ENCODE peak calls at places on chromosomes 2 and 18, in nine cellular contexts. One of them, this sample, is unnamed.

GRCh38 chr2:226063704-226064390 is 664.3 kb downstream of the NYAP2 start:
- DNase-seq in stimulated activated CD8-positive, alpha-beta memory T cell treated with anti-CD3 and anti-CD28 coated beads, Interleukin-2, amount 100 ng/mL, for 48 hours: no peak
- DNase-seq in lower lobe of right lung: no peak
- DNase-seq in activated gamma-delta T cell treated with Interleukin-2 at 50 U/mL for 16 hours: no peak
- DNase-seq in NCI-H1092 treated with DMSO at 0.1 percent for 48 hours: no peak
- DNase-seq in fibroblast of the aortic adventitia: peak
- DNase-seq in stimulated activated CD4-positive, alpha-beta T cell treated with anti-CD3 and anti-CD28 coated beads, Interleukin-1b, Interleukin-23, amount 100 ng/mL, for 48 hours: no peak
- DNase-seq in EH: peak
- DNase-seq in AG04449: peak
- DNase-seq in this sample: no peak

GRCh38 chr2:237715459-237715947 is 83.1 kb upstream of the RBM44 start:
- DNase-seq in stimulated activated CD8-positive, alpha-beta memory T cell treated with anti-CD3 and anti-CD28 coated beads, Interleukin-2, amount 100 ng/mL, for 48 hours: no peak
- DNase-seq in lower lobe of right lung: no peak
- DNase-seq in activated gamma-delta T cell treated with Interleukin-2 at 50 U/mL for 16 hours: no peak
- DNase-seq in NCI-H1092 treated with DMSO at 0.1 percent for 48 hours: no peak
- DNase-seq in fibroblast of the aortic adventitia: no peak
- DNase-seq in stimulated activated CD4-positive, alpha-beta T cell treated with anti-CD3 and anti-CD28 coated beads, Interleukin-1b, Interleukin-23, amount 100 ng/mL, for 48 hours: no peak
- DNase-seq in EH: no peak
- DNase-seq in AG04449: no peak
- DNase-seq in this sample: no peak

GRCh38 chr2:88874063-88874657 is 182.7 kb downstream of the RPIA start:
- DNase-seq in stimulated activated CD8-positive, alpha-beta memory T cell treated with anti-CD3 and anti-CD28 coated beads, Interleukin-2, amount 100 ng/mL, for 48 hours: no peak
- DNase-seq in lower lobe of right lung: no peak
- DNase-seq in activated gamma-delta T cell treated with Interleukin-2 at 50 U/mL for 16 hours: peak
- DNase-seq in NCI-H1092 treated with DMSO at 0.1 percent for 48 hours: peak
- DNase-seq in fibroblast of the aortic adventitia: peak
- DNase-seq in stimulated activated CD4-positive, alpha-beta T cell treated with anti-CD3 and anti-CD28 coated beads, Interleukin-1b, Interleukin-23, amount 100 ng/mL, for 48 hours: peak
- DNase-seq in EH: peak
- DNase-seq in AG04449: no peak
- DNase-seq in this sample: no peak

GRCh38 chr2:185583058-185583816 is 155.4 kb upstream of the FSIP2 start:
- DNase-seq in stimulated activated CD8-positive, alpha-beta memory T cell treated with anti-CD3 and anti-CD28 coated beads, Interleukin-2, amount 100 ng/mL, for 48 hours: no peak
- DNase-seq in lower lobe of right lung: no peak
- DNase-seq in activated gamma-delta T cell treated with Interleukin-2 at 50 U/mL for 16 hours: no peak
- DNase-seq in NCI-H1092 treated with DMSO at 0.1 percent for 48 hours: no peak
- DNase-seq in fibroblast of the aortic adventitia: peak
- DNase-seq in stimulated activated CD4-positive, alpha-beta T cell treated with anti-CD3 and anti-CD28 coated beads, Interleukin-1b, Interleukin-23, amount 100 ng/mL, for 48 hours: no peak
- DNase-seq in EH: no peak
- DNase-seq in AG04449: no peak
- DNase-seq in this sample: no peak

GRCh38 chr2:195820373-195820772 is 163.3 kb downstream of the SLC39A10 start:
- DNase-seq in stimulated activated CD8-positive, alpha-beta memory T cell treated with anti-CD3 and anti-CD28 coated beads, Interleukin-2, amount 100 ng/mL, for 48 hours: no peak
- DNase-seq in lower lobe of right lung: no peak
- DNase-seq in activated gamma-delta T cell treated with Interleukin-2 at 50 U/mL for 16 hours: no peak
- DNase-seq in NCI-H1092 treated with DMSO at 0.1 percent for 48 hours: no peak
- DNase-seq in fibroblast of the aortic adventitia: peak
- DNase-seq in stimulated activated CD4-positive, alpha-beta T cell treated with anti-CD3 and anti-CD28 coated beads, Interleukin-1b, Interleukin-23, amount 100 ng/mL, for 48 hours: no peak
- DNase-seq in EH: peak
- DNase-seq in AG04449: no peak
- DNase-seq in this sample: no peak

GRCh38 chr2:238155761-238156694 is 2.7 kb upstream of the ERFE start:
- DNase-seq in stimulated activated CD8-positive, alpha-beta memory T cell treated with anti-CD3 and anti-CD28 coated beads, Interleukin-2, amount 100 ng/mL, for 48 hours: no peak
- DNase-seq in lower lobe of right lung: peak
- DNase-seq in activated gamma-delta T cell treated with Interleukin-2 at 50 U/mL for 16 hours: no peak
- DNase-seq in NCI-H1092 treated with DMSO at 0.1 percent for 48 hours: no peak
- DNase-seq in fibroblast of the aortic adventitia: no peak
- DNase-seq in stimulated activated CD4-positive, alpha-beta T cell treated with anti-CD3 and anti-CD28 coated beads, Interleukin-1b, Interleukin-23, amount 100 ng/mL, for 48 hours: no peak
- DNase-seq in EH: peak
- DNase-seq in AG04449: no peak
- DNase-seq in this sample: no peak

GRCh38 chr2:46257476-46257875 is 39.7 kb upstream of the EPAS1 start:
- DNase-seq in stimulated activated CD8-positive, alpha-beta memory T cell treated with anti-CD3 and anti-CD28 coated beads, Interleukin-2, amount 100 ng/mL, for 48 hours: no peak
- DNase-seq in lower lobe of right lung: no peak
- DNase-seq in activated gamma-delta T cell treated with Interleukin-2 at 50 U/mL for 16 hours: no peak
- DNase-seq in NCI-H1092 treated with DMSO at 0.1 percent for 48 hours: peak
- DNase-seq in fibroblast of the aortic adventitia: no peak
- DNase-seq in stimulated activated CD4-positive, alpha-beta T cell treated with anti-CD3 and anti-CD28 coated beads, Interleukin-1b, Interleukin-23, amount 100 ng/mL, for 48 hours: no peak
- DNase-seq in EH: peak
- DNase-seq in AG04449: no peak
- DNase-seq in this sample: no peak

GRCh38 chr2:37634914-37635358 is 36.5 kb downstream of the CDC42EP3 start:
- DNase-seq in stimulated activated CD8-positive, alpha-beta memory T cell treated with anti-CD3 and anti-CD28 coated beads, Interleukin-2, amount 100 ng/mL, for 48 hours: no peak
- DNase-seq in lower lobe of right lung: no peak
- DNase-seq in activated gamma-delta T cell treated with Interleukin-2 at 50 U/mL for 16 hours: peak
- DNase-seq in NCI-H1092 treated with DMSO at 0.1 percent for 48 hours: no peak
- DNase-seq in fibroblast of the aortic adventitia: no peak
- DNase-seq in stimulated activated CD4-positive, alpha-beta T cell treated with anti-CD3 and anti-CD28 coated beads, Interleukin-1b, Interleukin-23, amount 100 ng/mL, for 48 hours: no peak
- DNase-seq in EH: no peak
- DNase-seq in AG04449: no peak
- DNase-seq in this sample: no peak

GRCh38 chr2:218431878-218432277 is 13.0 kb downstream of the VIL1 start:
- DNase-seq in stimulated activated CD8-positive, alpha-beta memory T cell treated with anti-CD3 and anti-CD28 coated beads, Interleukin-2, amount 100 ng/mL, for 48 hours: no peak
- DNase-seq in lower lobe of right lung: peak
- DNase-seq in activated gamma-delta T cell treated with Interleukin-2 at 50 U/mL for 16 hours: no peak
- DNase-seq in NCI-H1092 treated with DMSO at 0.1 percent for 48 hours: no peak
- DNase-seq in fibroblast of the aortic adventitia: no peak
- DNase-seq in stimulated activated CD4-positive, alpha-beta T cell treated with anti-CD3 and anti-CD28 coated beads, Interleukin-1b, Interleukin-23, amount 100 ng/mL, for 48 hours: no peak
- DNase-seq in EH: no peak
- DNase-seq in AG04449: no peak
- DNase-seq in this sample: no peak

GRCh38 chr2:160268382-160268781 is 68.3 kb upstream of the ITGB6 start:
- DNase-seq in stimulated activated CD8-positive, alpha-beta memory T cell treated with anti-CD3 and anti-CD28 coated beads, Interleukin-2, amount 100 ng/mL, for 48 hours: no peak
- DNase-seq in lower lobe of right lung: no peak
- DNase-seq in activated gamma-delta T cell treated with Interleukin-2 at 50 U/mL for 16 hours: no peak
- DNase-seq in NCI-H1092 treated with DMSO at 0.1 percent for 48 hours: no peak
- DNase-seq in fibroblast of the aortic adventitia: peak
- DNase-seq in stimulated activated CD4-positive, alpha-beta T cell treated with anti-CD3 and anti-CD28 coated beads, Interleukin-1b, Interleukin-23, amount 100 ng/mL, for 48 hours: no peak
- DNase-seq in EH: no peak
- DNase-seq in AG04449: no peak
- DNase-seq in this sample: no peak

GRCh38 chr2:219017166-219017931 is 24.0 kb downstream of the CFAP65 start:
- DNase-seq in stimulated activated CD8-positive, alpha-beta memory T cell treated with anti-CD3 and anti-CD28 coated beads, Interleukin-2, amount 100 ng/mL, for 48 hours: no peak
- DNase-seq in lower lobe of right lung: peak
- DNase-seq in activated gamma-delta T cell treated with Interleukin-2 at 50 U/mL for 16 hours: no peak
- DNase-seq in NCI-H1092 treated with DMSO at 0.1 percent for 48 hours: peak
- DNase-seq in fibroblast of the aortic adventitia: no peak
- DNase-seq in stimulated activated CD4-positive, alpha-beta T cell treated with anti-CD3 and anti-CD28 coated beads, Interleukin-1b, Interleukin-23, amount 100 ng/mL, for 48 hours: no peak
- DNase-seq in EH: no peak
- DNase-seq in AG04449: no peak
- DNase-seq in this sample: no peak

GRCh38 chr2:7057865-7058400 is 140.7 kb downstream of the RNF144A start:
- DNase-seq in stimulated activated CD8-positive, alpha-beta memory T cell treated with anti-CD3 and anti-CD28 coated beads, Interleukin-2, amount 100 ng/mL, for 48 hours: no peak
- DNase-seq in lower lobe of right lung: no peak
- DNase-seq in activated gamma-delta T cell treated with Interleukin-2 at 50 U/mL for 16 hours: no peak
- DNase-seq in NCI-H1092 treated with DMSO at 0.1 percent for 48 hours: peak
- DNase-seq in fibroblast of the aortic adventitia: no peak
- DNase-seq in stimulated activated CD4-positive, alpha-beta T cell treated with anti-CD3 and anti-CD28 coated beads, Interleukin-1b, Interleukin-23, amount 100 ng/mL, for 48 hours: no peak
- DNase-seq in EH: no peak
- DNase-seq in AG04449: no peak
- DNase-seq in this sample: peak

GRCh38 chr2:146374505-146374904 is 1470.3 kb upstream of the ACVR2A start:
- DNase-seq in stimulated activated CD8-positive, alpha-beta memory T cell treated with anti-CD3 and anti-CD28 coated beads, Interleukin-2, amount 100 ng/mL, for 48 hours: no peak
- DNase-seq in lower lobe of right lung: no peak
- DNase-seq in activated gamma-delta T cell treated with Interleukin-2 at 50 U/mL for 16 hours: no peak
- DNase-seq in NCI-H1092 treated with DMSO at 0.1 percent for 48 hours: no peak
- DNase-seq in fibroblast of the aortic adventitia: no peak
- DNase-seq in stimulated activated CD4-positive, alpha-beta T cell treated with anti-CD3 and anti-CD28 coated beads, Interleukin-1b, Interleukin-23, amount 100 ng/mL, for 48 hours: no peak
- DNase-seq in EH: peak
- DNase-seq in AG04449: no peak
- DNase-seq in this sample: no peak

GRCh38 chr2:8298783-8299182 is 383.1 kb upstream of the ID2 start:
- DNase-seq in stimulated activated CD8-positive, alpha-beta memory T cell treated with anti-CD3 and anti-CD28 coated beads, Interleukin-2, amount 100 ng/mL, for 48 hours: no peak
- DNase-seq in lower lobe of right lung: peak
- DNase-seq in activated gamma-delta T cell treated with Interleukin-2 at 50 U/mL for 16 hours: no peak
- DNase-seq in NCI-H1092 treated with DMSO at 0.1 percent for 48 hours: no peak
- DNase-seq in fibroblast of the aortic adventitia: peak
- DNase-seq in stimulated activated CD4-positive, alpha-beta T cell treated with anti-CD3 and anti-CD28 coated beads, Interleukin-1b, Interleukin-23, amount 100 ng/mL, for 48 hours: no peak
- DNase-seq in EH: no peak
- DNase-seq in AG04449: no peak
- DNase-seq in this sample: peak

GRCh38 chr18:79935098-79935480 is 16.4 kb downstream of the SLC66A2 start:
- DNase-seq in stimulated activated CD8-positive, alpha-beta memory T cell treated with anti-CD3 and anti-CD28 coated beads, Interleukin-2, amount 100 ng/mL, for 48 hours: no peak
- DNase-seq in lower lobe of right lung: peak
- DNase-seq in activated gamma-delta T cell treated with Interleukin-2 at 50 U/mL for 16 hours: no peak
- DNase-seq in NCI-H1092 treated with DMSO at 0.1 percent for 48 hours: no peak
- DNase-seq in fibroblast of the aortic adventitia: no peak
- DNase-seq in stimulated activated CD4-positive, alpha-beta T cell treated with anti-CD3 and anti-CD28 coated beads, Interleukin-1b, Interleukin-23, amount 100 ng/mL, for 48 hours: no peak
- DNase-seq in EH: no peak
- DNase-seq in AG04449: no peak
- DNase-seq in this sample: peak

GRCh38 chr2:150938586-150938985 is 323.1 kb downstream of the RBM43 start:
- DNase-seq in stimulated activated CD8-positive, alpha-beta memory T cell treated with anti-CD3 and anti-CD28 coated beads, Interleukin-2, amount 100 ng/mL, for 48 hours: no peak
- DNase-seq in lower lobe of right lung: no peak
- DNase-seq in activated gamma-delta T cell treated with Interleukin-2 at 50 U/mL for 16 hours: no peak
- DNase-seq in NCI-H1092 treated with DMSO at 0.1 percent for 48 hours: no peak
- DNase-seq in fibroblast of the aortic adventitia: peak
- DNase-seq in stimulated activated CD4-positive, alpha-beta T cell treated with anti-CD3 and anti-CD28 coated beads, Interleukin-1b, Interleukin-23, amount 100 ng/mL, for 48 hours: no peak
- DNase-seq in EH: peak
- DNase-seq in AG04449: peak
- DNase-seq in this sample: no peak

GRCh38 chr2:76447294-76447693 is 736.6 kb upstream of the GCFC2 start:
- DNase-seq in stimulated activated CD8-positive, alpha-beta memory T cell treated with anti-CD3 and anti-CD28 coated beads, Interleukin-2, amount 100 ng/mL, for 48 hours: no peak
- DNase-seq in lower lobe of right lung: no peak
- DNase-seq in activated gamma-delta T cell treated with Interleukin-2 at 50 U/mL for 16 hours: no peak
- DNase-seq in NCI-H1092 treated with DMSO at 0.1 percent for 48 hours: no peak
- DNase-seq in fibroblast of the aortic adventitia: no peak
- DNase-seq in stimulated activated CD4-positive, alpha-beta T cell treated with anti-CD3 and anti-CD28 coated beads, Interleukin-1b, Interleukin-23, amount 100 ng/mL, for 48 hours: no peak
- DNase-seq in EH: no peak
- DNase-seq in AG04449: no peak
- DNase-seq in this sample: no peak

GRCh38 chr2:101396352-101396717 is 9.0 kb upstream of the CREG2 start:
- DNase-seq in stimulated activated CD8-positive, alpha-beta memory T cell treated with anti-CD3 and anti-CD28 coated beads, Interleukin-2, amount 100 ng/mL, for 48 hours: no peak
- DNase-seq in lower lobe of right lung: no peak
- DNase-seq in activated gamma-delta T cell treated with Interleukin-2 at 50 U/mL for 16 hours: no peak
- DNase-seq in NCI-H1092 treated with DMSO at 0.1 percent for 48 hours: no peak
- DNase-seq in fibroblast of the aortic adventitia: peak
- DNase-seq in stimulated activated CD4-positive, alpha-beta T cell treated with anti-CD3 and anti-CD28 coated beads, Interleukin-1b, Interleukin-23, amount 100 ng/mL, for 48 hours: no peak
- DNase-seq in EH: peak
- DNase-seq in AG04449: peak
- DNase-seq in this sample: no peak

GRCh38 chr18:32511147-32511546 is 40.5 kb upstream of the GAREM1 start:
- DNase-seq in stimulated activated CD8-positive, alpha-beta memory T cell treated with anti-CD3 and anti-CD28 coated beads, Interleukin-2, amount 100 ng/mL, for 48 hours: no peak
- DNase-seq in lower lobe of right lung: no peak
- DNase-seq in activated gamma-delta T cell treated with Interleukin-2 at 50 U/mL for 16 hours: no peak
- DNase-seq in NCI-H1092 treated with DMSO at 0.1 percent for 48 hours: no peak
- DNase-seq in fibroblast of the aortic adventitia: no peak
- DNase-seq in stimulated activated CD4-positive, alpha-beta T cell treated with anti-CD3 and anti-CD28 coated beads, Interleukin-1b, Interleukin-23, amount 100 ng/mL, for 48 hours: no peak
- DNase-seq in EH: no peak
- DNase-seq in AG04449: no peak
- DNase-seq in this sample: no peak

GRCh38 chr2:159077869-159078268 is 109.4 kb downstream of the TANC1 start:
- DNase-seq in stimulated activated CD8-positive, alpha-beta memory T cell treated with anti-CD3 and anti-CD28 coated beads, Interleukin-2, amount 100 ng/mL, for 48 hours: no peak
- DNase-seq in lower lobe of right lung: no peak
- DNase-seq in activated gamma-delta T cell treated with Interleukin-2 at 50 U/mL for 16 hours: no peak
- DNase-seq in NCI-H1092 treated with DMSO at 0.1 percent for 48 hours: no peak
- DNase-seq in fibroblast of the aortic adventitia: no peak
- DNase-seq in stimulated activated CD4-positive, alpha-beta T cell treated with anti-CD3 and anti-CD28 coated beads, Interleukin-1b, Interleukin-23, amount 100 ng/mL, for 48 hours: no peak
- DNase-seq in EH: peak
- DNase-seq in AG04449: no peak
- DNase-seq in this sample: no peak

GRCh38 chr2:128026422-128027277 is 1.2 kb downstream of the SAP130 start:
- DNase-seq in stimulated activated CD8-positive, alpha-beta memory T cell treated with anti-CD3 and anti-CD28 coated beads, Interleukin-2, amount 100 ng/mL, for 48 hours: no peak
- DNase-seq in lower lobe of right lung: no peak
- DNase-seq in activated gamma-delta T cell treated with Interleukin-2 at 50 U/mL for 16 hours: no peak
- DNase-seq in NCI-H1092 treated with DMSO at 0.1 percent for 48 hours: peak
- DNase-seq in fibroblast of the aortic adventitia: peak
- DNase-seq in stimulated activated CD4-positive, alpha-beta T cell treated with anti-CD3 and anti-CD28 coated beads, Interleukin-1b, Interleukin-23, amount 100 ng/mL, for 48 hours: no peak
- DNase-seq in EH: peak
- DNase-seq in AG04449: no peak
- DNase-seq in this sample: peak

GRCh38 chr2:240782886-240783818 is 36.9 kb downstream of the KIF1A start:
- DNase-seq in stimulated activated CD8-positive, alpha-beta memory T cell treated with anti-CD3 and anti-CD28 coated beads, Interleukin-2, amount 100 ng/mL, for 48 hours: no peak
- DNase-seq in lower lobe of right lung: peak
- DNase-seq in activated gamma-delta T cell treated with Interleukin-2 at 50 U/mL for 16 hours: no peak
- DNase-seq in NCI-H1092 treated with DMSO at 0.1 percent for 48 hours: no peak
- DNase-seq in fibroblast of the aortic adventitia: no peak
- DNase-seq in stimulated activated CD4-positive, alpha-beta T cell treated with anti-CD3 and anti-CD28 coated beads, Interleukin-1b, Interleukin-23, amount 100 ng/mL, for 48 hours: no peak
- DNase-seq in EH: no peak
- DNase-seq in AG04449: no peak
- DNase-seq in this sample: no peak

GRCh38 chr2:44362207-44363015 is 664 bp downstream of the CAMKMT start:
- DNase-seq in stimulated activated CD8-positive, alpha-beta memory T cell treated with anti-CD3 and anti-CD28 coated beads, Interleukin-2, amount 100 ng/mL, for 48 hours: peak
- DNase-seq in lower lobe of right lung: no peak
- DNase-seq in activated gamma-delta T cell treated with Interleukin-2 at 50 U/mL for 16 hours: peak
- DNase-seq in NCI-H1092 treated with DMSO at 0.1 percent for 48 hours: peak
- DNase-seq in fibroblast of the aortic adventitia: peak
- DNase-seq in stimulated activated CD4-positive, alpha-beta T cell treated with anti-CD3 and anti-CD28 coated beads, Interleukin-1b, Interleukin-23, amount 100 ng/mL, for 48 hours: peak
- DNase-seq in EH: peak
- DNase-seq in AG04449: no peak
- DNase-seq in this sample: peak

GRCh38 chr2:960064-960736 is 9.6 kb downstream of the SNTG2 start:
- DNase-seq in stimulated activated CD8-positive, alpha-beta memory T cell treated with anti-CD3 and anti-CD28 coated beads, Interleukin-2, amount 100 ng/mL, for 48 hours: no peak
- DNase-seq in lower lobe of right lung: no peak
- DNase-seq in activated gamma-delta T cell treated with Interleukin-2 at 50 U/mL for 16 hours: no peak
- DNase-seq in NCI-H1092 treated with DMSO at 0.1 percent for 48 hours: peak
- DNase-seq in fibroblast of the aortic adventitia: no peak
- DNase-seq in stimulated activated CD4-positive, alpha-beta T cell treated with anti-CD3 and anti-CD28 coated beads, Interleukin-1b, Interleukin-23, amount 100 ng/mL, for 48 hours: no peak
- DNase-seq in EH: no peak
- DNase-seq in AG04449: no peak
- DNase-seq in this sample: no peak

GRCh38 chr2:43276962-43277383 is 50.6 kb upstream of the ZFP36L2 start:
- DNase-seq in stimulated activated CD8-positive, alpha-beta memory T cell treated with anti-CD3 and anti-CD28 coated beads, Interleukin-2, amount 100 ng/mL, for 48 hours: no peak
- DNase-seq in lower lobe of right lung: peak
- DNase-seq in activated gamma-delta T cell treated with Interleukin-2 at 50 U/mL for 16 hours: no peak
- DNase-seq in NCI-H1092 treated with DMSO at 0.1 percent for 48 hours: no peak
- DNase-seq in fibroblast of the aortic adventitia: no peak
- DNase-seq in stimulated activated CD4-positive, alpha-beta T cell treated with anti-CD3 and anti-CD28 coated beads, Interleukin-1b, Interleukin-23, amount 100 ng/mL, for 48 hours: no peak
- DNase-seq in EH: peak
- DNase-seq in AG04449: no peak
- DNase-seq in this sample: no peak

GRCh38 chr2:147937744-147938349 is 82.7 kb downstream of the ORC4 start:
- DNase-seq in stimulated activated CD8-positive, alpha-beta memory T cell treated with anti-CD3 and anti-CD28 coated beads, Interleukin-2, amount 100 ng/mL, for 48 hours: no peak
- DNase-seq in lower lobe of right lung: no peak
- DNase-seq in activated gamma-delta T cell treated with Interleukin-2 at 50 U/mL for 16 hours: no peak
- DNase-seq in NCI-H1092 treated with DMSO at 0.1 percent for 48 hours: peak
- DNase-seq in fibroblast of the aortic adventitia: peak
- DNase-seq in stimulated activated CD4-positive, alpha-beta T cell treated with anti-CD3 and anti-CD28 coated beads, Interleukin-1b, Interleukin-23, amount 100 ng/mL, for 48 hours: no peak
- DNase-seq in EH: peak
- DNase-seq in AG04449: no peak
- DNase-seq in this sample: peak

GRCh38 chr18:58562999-58563667 is 65.8 kb downstream of the ALPK2 start:
- DNase-seq in stimulated activated CD8-positive, alpha-beta memory T cell treated with anti-CD3 and anti-CD28 coated beads, Interleukin-2, amount 100 ng/mL, for 48 hours: no peak
- DNase-seq in lower lobe of right lung: no peak
- DNase-seq in activated gamma-delta T cell treated with Interleukin-2 at 50 U/mL for 16 hours: no peak
- DNase-seq in NCI-H1092 treated with DMSO at 0.1 percent for 48 hours: no peak
- DNase-seq in fibroblast of the aortic adventitia: no peak
- DNase-seq in stimulated activated CD4-positive, alpha-beta T cell treated with anti-CD3 and anti-CD28 coated beads, Interleukin-1b, Interleukin-23, amount 100 ng/mL, for 48 hours: no peak
- DNase-seq in EH: no peak
- DNase-seq in AG04449: no peak
- DNase-seq in this sample: no peak

GRCh38 chr2:85583667-85584353 is 421 bp upstream of the VAMP5 start:
- DNase-seq in stimulated activated CD8-positive, alpha-beta memory T cell treated with anti-CD3 and anti-CD28 coated beads, Interleukin-2, amount 100 ng/mL, for 48 hours: peak
- DNase-seq in lower lobe of right lung: no peak
- DNase-seq in activated gamma-delta T cell treated with Interleukin-2 at 50 U/mL for 16 hours: no peak
- DNase-seq in NCI-H1092 treated with DMSO at 0.1 percent for 48 hours: no peak
- DNase-seq in fibroblast of the aortic adventitia: no peak
- DNase-seq in stimulated activated CD4-positive, alpha-beta T cell treated with anti-CD3 and anti-CD28 coated beads, Interleukin-1b, Interleukin-23, amount 100 ng/mL, for 48 hours: no peak
- DNase-seq in EH: no peak
- DNase-seq in AG04449: no peak
- DNase-seq in this sample: no peak

GRCh38 chr2:239602290-239603282 is 201.8 kb upstream of the HDAC4 start:
- DNase-seq in stimulated activated CD8-positive, alpha-beta memory T cell treated with anti-CD3 and anti-CD28 coated beads, Interleukin-2, amount 100 ng/mL, for 48 hours: no peak
- DNase-seq in lower lobe of right lung: peak
- DNase-seq in activated gamma-delta T cell treated with Interleukin-2 at 50 U/mL for 16 hours: no peak
- DNase-seq in NCI-H1092 treated with DMSO at 0.1 percent for 48 hours: no peak
- DNase-seq in fibroblast of the aortic adventitia: no peak
- DNase-seq in stimulated activated CD4-positive, alpha-beta T cell treated with anti-CD3 and anti-CD28 coated beads, Interleukin-1b, Interleukin-23, amount 100 ng/mL, for 48 hours: no peak
- DNase-seq in EH: no peak
- DNase-seq in AG04449: no peak
- DNase-seq in this sample: no peak

This sample was measured in B cell.